ENCODE peak calls at places on chromosomes 7 and 10, in nine cellular contexts. One of them, this sample, is unnamed.
A peak's percentile ranks its signal among the peaks of the same experiment; 100 is the strongest.

GRCh38 chr10:129319934-129320333 is 147.1 kb upstream of the MGMT start:
- DNase-seq in endothelial cell: no peak
- DNase-seq in chondrocyte: no peak
- DNase-seq in AG10803: no peak
- DNase-seq in astrocyte of the spinal cord: no peak
- DNase-seq in GM06990: no peak
- DNase-seq in neural crest cell: no peak
- DNase-seq in tibial nerve: no peak
- DNase-seq in activated CD8-positive, alpha-beta T cell treated with anti-CD3 and anti-CD28 coated beads for 36 hours: no peak
- DNase-seq in this sample: no peak

GRCh38 chr7:50614721-50615518 is 49.7 kb upstream of the DDC start:
- DNase-seq in endothelial cell: no peak
- DNase-seq in chondrocyte: no peak
- DNase-seq in AG10803: no peak
- DNase-seq in astrocyte of the spinal cord: no peak
- DNase-seq in GM06990: no peak
- DNase-seq in neural crest cell: no peak
- DNase-seq in tibial nerve: no peak
- DNase-seq in activated CD8-positive, alpha-beta T cell treated with anti-CD3 and anti-CD28 coated beads for 36 hours: peak; percentile 13
- DNase-seq in this sample: no peak

GRCh38 chr10:14093735-14094484 is 236.8 kb downstream of the FRMD4A start:
- DNase-seq in endothelial cell: peak; percentile 62
- DNase-seq in chondrocyte: no peak
- DNase-seq in AG10803: peak; percentile 62
- DNase-seq in astrocyte of the spinal cord: peak; percentile 65
- DNase-seq in GM06990: no peak
- DNase-seq in neural crest cell: peak; percentile 17
- DNase-seq in tibial nerve: no peak
- DNase-seq in activated CD8-positive, alpha-beta T cell treated with anti-CD3 and anti-CD28 coated beads for 36 hours: peak; percentile 3
- DNase-seq in this sample: no peak

GRCh38 chr10:1952126-1953095 is 215.1 kb upstream of the ADARB2 start:
- DNase-seq in endothelial cell: no peak
- DNase-seq in chondrocyte: no peak
- DNase-seq in AG10803: no peak
- DNase-seq in astrocyte of the spinal cord: no peak
- DNase-seq in GM06990: no peak
- DNase-seq in neural crest cell: no peak
- DNase-seq in tibial nerve: no peak
- DNase-seq in activated CD8-positive, alpha-beta T cell treated with anti-CD3 and anti-CD28 coated beads for 36 hours: no peak
- DNase-seq in this sample: no peak

GRCh38 chr7:49885593-49886285 is 112.3 kb downstream of the VWC2 start:
- DNase-seq in endothelial cell: no peak
- DNase-seq in chondrocyte: no peak
- DNase-seq in AG10803: no peak
- DNase-seq in astrocyte of the spinal cord: no peak
- DNase-seq in GM06990: peak; percentile 9
- DNase-seq in neural crest cell: no peak
- DNase-seq in tibial nerve: no peak
- DNase-seq in activated CD8-positive, alpha-beta T cell treated with anti-CD3 and anti-CD28 coated beads for 36 hours: no peak
- DNase-seq in this sample: no peak

GRCh38 chr10:845526-845925 is 86.0 kb downstream of the LARP4B start:
- DNase-seq in endothelial cell: no peak
- DNase-seq in chondrocyte: no peak
- DNase-seq in AG10803: no peak
- DNase-seq in astrocyte of the spinal cord: no peak
- DNase-seq in GM06990: no peak
- DNase-seq in neural crest cell: no peak
- DNase-seq in tibial nerve: no peak
- DNase-seq in activated CD8-positive, alpha-beta T cell treated with anti-CD3 and anti-CD28 coated beads for 36 hours: no peak
- DNase-seq in this sample: no peak

GRCh38 chr7:30977896-30978564 is 14.3 kb downstream of the GHRHR start:
- DNase-seq in endothelial cell: no peak
- DNase-seq in chondrocyte: no peak
- DNase-seq in AG10803: peak; percentile 12
- DNase-seq in astrocyte of the spinal cord: no peak
- DNase-seq in GM06990: no peak
- DNase-seq in neural crest cell: peak; percentile 22
- DNase-seq in tibial nerve: no peak
- DNase-seq in activated CD8-positive, alpha-beta T cell treated with anti-CD3 and anti-CD28 coated beads for 36 hours: peak; percentile 43
- DNase-seq in this sample: no peak

GRCh38 chr10:3486346-3487065 is 298.5 kb downstream of the KLF6 start:
- DNase-seq in endothelial cell: peak; percentile 15
- DNase-seq in chondrocyte: no peak
- DNase-seq in AG10803: no peak
- DNase-seq in astrocyte of the spinal cord: peak; percentile 53
- DNase-seq in GM06990: no peak
- DNase-seq in neural crest cell: no peak
- DNase-seq in tibial nerve: no peak
- DNase-seq in activated CD8-positive, alpha-beta T cell treated with anti-CD3 and anti-CD28 coated beads for 36 hours: no peak
- DNase-seq in this sample: no peak

GRCh38 chr10:8183241-8183704 is 128.8 kb downstream of the GATA3 start:
- DNase-seq in endothelial cell: no peak
- DNase-seq in chondrocyte: no peak
- DNase-seq in AG10803: no peak
- DNase-seq in astrocyte of the spinal cord: peak; percentile 47
- DNase-seq in GM06990: peak; percentile 24
- DNase-seq in neural crest cell: no peak
- DNase-seq in tibial nerve: no peak
- DNase-seq in activated CD8-positive, alpha-beta T cell treated with anti-CD3 and anti-CD28 coated beads for 36 hours: peak; percentile 32
- DNase-seq in this sample: no peak

GRCh38 chr10:20641605-20642004 is 255.5 kb downstream of the NEBL start:
- DNase-seq in endothelial cell: no peak
- DNase-seq in chondrocyte: no peak
- DNase-seq in AG10803: no peak
- DNase-seq in astrocyte of the spinal cord: no peak
- DNase-seq in GM06990: no peak
- DNase-seq in neural crest cell: no peak
- DNase-seq in tibial nerve: no peak
- DNase-seq in activated CD8-positive, alpha-beta T cell treated with anti-CD3 and anti-CD28 coated beads for 36 hours: no peak
- DNase-seq in this sample: no peak

GRCh38 chr7:43824963-43825362 is 44.4 kb downstream of the MRPS24 start:
- DNase-seq in endothelial cell: no peak
- DNase-seq in chondrocyte: no peak
- DNase-seq in AG10803: no peak
- DNase-seq in astrocyte of the spinal cord: no peak
- DNase-seq in GM06990: no peak
- DNase-seq in neural crest cell: no peak
- DNase-seq in tibial nerve: no peak
- DNase-seq in activated CD8-positive, alpha-beta T cell treated with anti-CD3 and anti-CD28 coated beads for 36 hours: no peak
- DNase-seq in this sample: no peak

GRCh38 chr10:87721781-87722180 is 62.1 kb downstream of the PAPSS2 start:
- DNase-seq in endothelial cell: no peak
- DNase-seq in chondrocyte: no peak
- DNase-seq in AG10803: no peak
- DNase-seq in astrocyte of the spinal cord: no peak
- DNase-seq in GM06990: no peak
- DNase-seq in neural crest cell: no peak
- DNase-seq in tibial nerve: no peak
- DNase-seq in activated CD8-positive, alpha-beta T cell treated with anti-CD3 and anti-CD28 coated beads for 36 hours: no peak
- DNase-seq in this sample: no peak

GRCh38 chr7:115070311-115070710 is 148.4 kb downstream of the MDFIC start:
- DNase-seq in endothelial cell: no peak
- DNase-seq in chondrocyte: no peak
- DNase-seq in AG10803: no peak
- DNase-seq in astrocyte of the spinal cord: no peak
- DNase-seq in GM06990: no peak
- DNase-seq in neural crest cell: no peak
- DNase-seq in tibial nerve: no peak
- DNase-seq in activated CD8-positive, alpha-beta T cell treated with anti-CD3 and anti-CD28 coated beads for 36 hours: no peak
- DNase-seq in this sample: no peak

GRCh38 chr7:147756290-147756689 is 834.3 kb upstream of the C7orf33 start:
- DNase-seq in endothelial cell: no peak
- DNase-seq in chondrocyte: no peak
- DNase-seq in AG10803: no peak
- DNase-seq in astrocyte of the spinal cord: no peak
- DNase-seq in GM06990: no peak
- DNase-seq in neural crest cell: no peak
- DNase-seq in tibial nerve: no peak
- DNase-seq in activated CD8-positive, alpha-beta T cell treated with anti-CD3 and anti-CD28 coated beads for 36 hours: no peak
- DNase-seq in this sample: no peak

GRCh38 chr10:57706576-57707299 is 561.0 kb downstream of the IPMK start:
- DNase-seq in endothelial cell: no peak
- DNase-seq in chondrocyte: no peak
- DNase-seq in AG10803: no peak
- DNase-seq in astrocyte of the spinal cord: no peak
- DNase-seq in GM06990: no peak
- DNase-seq in neural crest cell: no peak
- DNase-seq in tibial nerve: no peak
- DNase-seq in activated CD8-positive, alpha-beta T cell treated with anti-CD3 and anti-CD28 coated beads for 36 hours: no peak
- DNase-seq in this sample: no peak

GRCh38 chr7:2813350-2814185 is 30.5 kb downstream of the GNA12 start:
- DNase-seq in endothelial cell: no peak
- DNase-seq in chondrocyte: no peak
- DNase-seq in AG10803: no peak
- DNase-seq in astrocyte of the spinal cord: no peak
- DNase-seq in GM06990: no peak
- DNase-seq in neural crest cell: no peak
- DNase-seq in tibial nerve: no peak
- DNase-seq in activated CD8-positive, alpha-beta T cell treated with anti-CD3 and anti-CD28 coated beads for 36 hours: no peak
- DNase-seq in this sample: no peak

GRCh38 chr7:24466109-24466768 is 107.0 kb upstream of the PALS2 start:
- DNase-seq in endothelial cell: no peak
- DNase-seq in chondrocyte: no peak
- DNase-seq in AG10803: no peak
- DNase-seq in astrocyte of the spinal cord: no peak
- DNase-seq in GM06990: no peak
- DNase-seq in neural crest cell: no peak
- DNase-seq in tibial nerve: no peak
- DNase-seq in activated CD8-positive, alpha-beta T cell treated with anti-CD3 and anti-CD28 coated beads for 36 hours: no peak
- DNase-seq in this sample: no peak

GRCh38 chr7:33872870-33873269 is 32.5 kb upstream of the BMPER start:
- DNase-seq in endothelial cell: no peak
- DNase-seq in chondrocyte: no peak
- DNase-seq in AG10803: peak; percentile 54
- DNase-seq in astrocyte of the spinal cord: no peak
- DNase-seq in GM06990: no peak
- DNase-seq in neural crest cell: no peak
- DNase-seq in tibial nerve: no peak
- DNase-seq in activated CD8-positive, alpha-beta T cell treated with anti-CD3 and anti-CD28 coated beads for 36 hours: no peak
- DNase-seq in this sample: no peak
- TF ChIP-seq CTCF in endothelial cell: no peak
- TF ChIP-seq CTCF in chondrocyte: no peak
- TF ChIP-seq CTCF in AG10803: no peak
- TF ChIP-seq CTCF in astrocyte of the spinal cord: no peak
- TF ChIP-seq CTCF in GM06990: no peak
- TF ChIP-seq CTCF in neural crest cell: no peak
- TF ChIP-seq CTCF in tibial nerve: no peak
- TF ChIP-seq CTCF in activated CD8-positive, alpha-beta T cell treated with anti-CD3 and anti-CD28 coated beads for 36 hours: no peak
- TF ChIP-seq CTCF in this sample: no peak

GRCh38 chr7:158885624-158886023 is 29.3 kb downstream of the DYNC2I1 start:
- DNase-seq in endothelial cell: no peak
- DNase-seq in chondrocyte: no peak
- DNase-seq in AG10803: no peak
- DNase-seq in astrocyte of the spinal cord: peak; percentile 2
- DNase-seq in GM06990: no peak
- DNase-seq in neural crest cell: no peak
- DNase-seq in tibial nerve: no peak
- DNase-seq in activated CD8-positive, alpha-beta T cell treated with anti-CD3 and anti-CD28 coated beads for 36 hours: no peak
- DNase-seq in this sample: no peak
- TF ChIP-seq CTCF in endothelial cell: no peak
- TF ChIP-seq CTCF in chondrocyte: peak; percentile 79
- TF ChIP-seq CTCF in AG10803: peak; percentile 36
- TF ChIP-seq CTCF in astrocyte of the spinal cord: peak; percentile 25
- TF ChIP-seq CTCF in GM06990: peak; percentile 33
- TF ChIP-seq CTCF in neural crest cell: peak; percentile 64
- TF ChIP-seq CTCF in tibial nerve: no peak
- TF ChIP-seq CTCF in activated CD8-positive, alpha-beta T cell treated with anti-CD3 and anti-CD28 coated beads for 36 hours: peak; percentile 45
- TF ChIP-seq CTCF in this sample: no peak

DNA sequence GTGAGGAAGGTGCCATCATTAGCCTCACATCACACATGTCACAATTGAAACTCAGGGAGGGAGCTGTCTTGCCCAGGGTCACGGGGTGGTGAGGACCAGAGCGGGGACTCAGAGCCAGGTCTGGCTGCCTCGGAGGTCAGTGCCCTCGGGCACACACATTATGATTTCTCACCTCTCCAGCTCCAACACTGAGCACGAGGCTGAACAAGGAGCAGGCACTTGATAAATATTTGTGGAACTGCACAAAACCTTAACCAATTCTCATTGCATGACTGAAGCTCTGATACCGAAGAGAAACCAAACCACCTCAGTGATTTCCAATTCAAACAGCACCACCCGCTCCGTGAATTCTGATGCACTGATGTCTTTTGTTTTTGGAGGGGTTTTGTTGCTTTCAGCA is 55.4 kb upstream of the ZMIZ1 start:
- DNase-seq in endothelial cell: no peak
- DNase-seq in chondrocyte: no peak
- DNase-seq in AG10803: no peak
- DNase-seq in astrocyte of the spinal cord: no peak
- DNase-seq in GM06990: no peak
- DNase-seq in neural crest cell: no peak
- DNase-seq in tibial nerve: no peak
- DNase-seq in activated CD8-positive, alpha-beta T cell treated with anti-CD3 and anti-CD28 coated beads for 36 hours: no peak
- DNase-seq in this sample: no peak
- TF ChIP-seq CTCF in endothelial cell: no peak
- TF ChIP-seq CTCF in chondrocyte: no peak
- TF ChIP-seq CTCF in AG10803: no peak
- TF ChIP-seq CTCF in astrocyte of the spinal cord: no peak
- TF ChIP-seq CTCF in GM06990: no peak
- TF ChIP-seq CTCF in neural crest cell: no peak
- TF ChIP-seq CTCF in tibial nerve: no peak
- TF ChIP-seq CTCF in activated CD8-positive, alpha-beta T cell treated with anti-CD3 and anti-CD28 coated beads for 36 hours: no peak
- TF ChIP-seq CTCF in this sample: no peak

GRCh38 chr7:142188159-142188558 is 69.7 kb downstream of the PRSS58 start:
- DNase-seq in endothelial cell: no peak
- DNase-seq in chondrocyte: no peak
- DNase-seq in AG10803: no peak
- DNase-seq in astrocyte of the spinal cord: peak; percentile 22
- DNase-seq in GM06990: no peak
- DNase-seq in neural crest cell: no peak
- DNase-seq in tibial nerve: no peak
- DNase-seq in activated CD8-positive, alpha-beta T cell treated with anti-CD3 and anti-CD28 coated beads for 36 hours: no peak
- DNase-seq in this sample: no peak

GRCh38 chr7:142194201-142194600 is 63.7 kb downstream of the PRSS58 start:
- DNase-seq in endothelial cell: no peak
- DNase-seq in chondrocyte: no peak
- DNase-seq in AG10803: no peak
- DNase-seq in astrocyte of the spinal cord: peak; percentile 32
- DNase-seq in GM06990: no peak
- DNase-seq in neural crest cell: no peak
- DNase-seq in tibial nerve: no peak
- DNase-seq in activated CD8-positive, alpha-beta T cell treated with anti-CD3 and anti-CD28 coated beads for 36 hours: no peak
- DNase-seq in this sample: no peak

GRCh38 chr7:142185069-142185468 is 72.8 kb downstream of the PRSS58 start:
- DNase-seq in endothelial cell: no peak
- DNase-seq in chondrocyte: no peak
- DNase-seq in AG10803: no peak
- DNase-seq in astrocyte of the spinal cord: no peak
- DNase-seq in GM06990: no peak
- DNase-seq in neural crest cell: no peak
- DNase-seq in tibial nerve: no peak
- DNase-seq in activated CD8-positive, alpha-beta T cell treated with anti-CD3 and anti-CD28 coated beads for 36 hours: no peak
- DNase-seq in this sample: no peak

DNA sequence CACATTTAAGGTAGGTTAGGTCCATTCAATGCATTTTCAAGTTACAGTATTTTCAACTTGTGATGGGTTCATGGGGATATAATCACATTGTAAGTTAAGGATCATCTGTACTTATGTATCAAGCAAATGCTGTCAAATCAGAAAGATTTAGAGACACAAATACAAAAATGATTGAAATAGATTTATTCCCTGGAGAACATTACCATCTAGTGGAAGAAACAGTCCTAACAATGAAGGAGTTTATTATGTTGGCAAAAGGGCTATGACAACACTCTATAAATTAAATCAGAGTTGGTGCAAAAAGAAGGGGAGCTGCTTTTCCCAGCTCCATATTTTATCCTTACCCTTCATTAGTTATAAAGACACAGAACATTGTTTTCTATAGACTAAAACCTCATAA is 69.0 kb downstream of the PRSS58 start:
- DNase-seq in endothelial cell: no peak
- DNase-seq in chondrocyte: no peak
- DNase-seq in AG10803: no peak
- DNase-seq in astrocyte of the spinal cord: peak; percentile 32
- DNase-seq in GM06990: no peak
- DNase-seq in neural crest cell: no peak
- DNase-seq in tibial nerve: no peak
- DNase-seq in activated CD8-positive, alpha-beta T cell treated with anti-CD3 and anti-CD28 coated beads for 36 hours: no peak
- DNase-seq in this sample: no peak
- TF ChIP-seq CTCF in endothelial cell: peak; percentile 60
- TF ChIP-seq CTCF in chondrocyte: peak; percentile 89
- TF ChIP-seq CTCF in AG10803: no peak
- TF ChIP-seq CTCF in astrocyte of the spinal cord: peak; percentile 23
- TF ChIP-seq CTCF in GM06990: no peak
- TF ChIP-seq CTCF in neural crest cell: peak; percentile 68
- TF ChIP-seq CTCF in tibial nerve: no peak
- TF ChIP-seq CTCF in activated CD8-positive, alpha-beta T cell treated with anti-CD3 and anti-CD28 coated beads for 36 hours: no peak
- TF ChIP-seq CTCF in this sample: peak; percentile 11

This sample was measured in GM10248.